ENCODE peak calls at places on chromosomes 4 and X, in five cellular contexts. One of them, this sample, is unnamed.

GRCh38 chr4:151443777-151444176 is 34.8 kb downstream of the FHIP1A start:
- DNase-seq in ascending aorta: no peak
- DNase-seq in endodermal cell: no peak
- DNase-seq in substantia nigra: no peak
- DNase-seq in fibroblast of lung: no peak
- DNase-seq in this sample: no peak

GRCh38 chr4:106362426-106362825 is 6.2 kb downstream of the GIMD1 start:
- DNase-seq in ascending aorta: no peak
- DNase-seq in substantia nigra: no peak
- DNase-seq in endodermal cell: no peak
- DNase-seq in fibroblast of lung: no peak
- DNase-seq in this sample: no peak

GRCh38 chr4:137627938-137628460 is 95.7 kb upstream of the PCDH18 start:
- DNase-seq in ascending aorta: no peak
- DNase-seq in substantia nigra: no peak
- DNase-seq in endodermal cell: no peak
- DNase-seq in fibroblast of lung: no peak
- DNase-seq in this sample: no peak

GRCh38 chr4:121070696-121071639 is 1.4 kb downstream of the NDNF start:
- DNase-seq in substantia nigra: no peak
- DNase-seq in fibroblast of lung: peak
- DNase-seq in endodermal cell: peak
- DNase-seq in ascending aorta: peak
- DNase-seq in this sample: peak

GRCh38 chrX:36443007-36443406 is 523.5 kb downstream of the CFAP47 start:
- DNase-seq in fibroblast of lung: no peak
- DNase-seq in ascending aorta: no peak
- DNase-seq in substantia nigra: no peak
- DNase-seq in endodermal cell: no peak
- DNase-seq in this sample: no peak

GRCh38 chr4:119207051-119207450 is 5.5 kb upstream of the USP53 start:
- DNase-seq in fibroblast of lung: peak
- DNase-seq in substantia nigra: no peak
- DNase-seq in ascending aorta: no peak
- DNase-seq in endodermal cell: no peak
- DNase-seq in this sample: no peak

GRCh38 chrX:68941385-68941952 is 112.6 kb downstream of the EFNB1 start:
- DNase-seq in ascending aorta: peak
- DNase-seq in fibroblast of lung: peak
- DNase-seq in endodermal cell: peak
- DNase-seq in substantia nigra: no peak
- DNase-seq in this sample: no peak

GRCh38 chr4:10529891-10530786 is 72.9 kb upstream of the ZNF518B start:
- DNase-seq in ascending aorta: no peak
- DNase-seq in fibroblast of lung: peak
- DNase-seq in substantia nigra: no peak
- DNase-seq in endodermal cell: no peak
- DNase-seq in this sample: no peak

GRCh38 chr4:26330186-26330787 is 9.5 kb downstream of the RBPJ start:
- DNase-seq in ascending aorta: no peak
- DNase-seq in endodermal cell: no peak
- DNase-seq in fibroblast of lung: peak
- DNase-seq in substantia nigra: no peak
- DNase-seq in this sample: no peak

GRCh38 chr4:120517966-120518365 is 404.6 kb downstream of the PRDM5 start:
- DNase-seq in substantia nigra: no peak
- DNase-seq in endodermal cell: peak
- DNase-seq in ascending aorta: peak
- DNase-seq in fibroblast of lung: peak
- DNase-seq in this sample: no peak

GRCh38 chrX:154718607-154719006 is 32.3 kb downstream of the GAB3 start:
- DNase-seq in substantia nigra: no peak
- DNase-seq in fibroblast of lung: no peak
- DNase-seq in ascending aorta: no peak
- DNase-seq in endodermal cell: no peak
- DNase-seq in this sample: no peak

GRCh38 chr4:174578366-174578765 is 56.1 kb upstream of the HPGD start:
- DNase-seq in fibroblast of lung: peak
- DNase-seq in endodermal cell: no peak
- DNase-seq in ascending aorta: no peak
- DNase-seq in substantia nigra: no peak
- DNase-seq in this sample: no peak

GRCh38 chr4:146224331-146224966 is 10.1 kb downstream of the REELD1 start:
- DNase-seq in fibroblast of lung: peak
- DNase-seq in endodermal cell: no peak
- DNase-seq in ascending aorta: no peak
- DNase-seq in substantia nigra: no peak
- DNase-seq in this sample: no peak

GRCh38 chr4:57405359-57405758 is 295.2 kb upstream of the IGFBP7 start:
- DNase-seq in substantia nigra: no peak
- DNase-seq in endodermal cell: no peak
- DNase-seq in ascending aorta: no peak
- DNase-seq in fibroblast of lung: peak
- DNase-seq in this sample: no peak

GRCh38 chr4:23135792-23136645 is 443.3 kb downstream of the GBA3 start:
- DNase-seq in fibroblast of lung: peak
- DNase-seq in endodermal cell: no peak
- DNase-seq in ascending aorta: no peak
- DNase-seq in substantia nigra: no peak
- DNase-seq in this sample: no peak

GRCh38 chrX:154019633-154020499 is at the start of gene IRAK1:
- DNase-seq in fibroblast of lung: peak
- DNase-seq in ascending aorta: no peak
- DNase-seq in endodermal cell: peak
- DNase-seq in substantia nigra: no peak
- DNase-seq in this sample: no peak

GRCh38 chr4:40669504-40669903 is 39.8 kb upstream of the RBM47 start:
- DNase-seq in substantia nigra: no peak
- DNase-seq in endodermal cell: no peak
- DNase-seq in ascending aorta: no peak
- DNase-seq in fibroblast of lung: no peak
- DNase-seq in this sample: no peak

GRCh38 chr4:152748619-152749018 is 30.9 kb downstream of the TIGD4 start:
- DNase-seq in substantia nigra: no peak
- DNase-seq in ascending aorta: no peak
- DNase-seq in fibroblast of lung: no peak
- DNase-seq in endodermal cell: no peak
- DNase-seq in this sample: no peak

GRCh38 chr4:78710536-78710935 is 65.6 kb upstream of the BMP2K start:
- DNase-seq in substantia nigra: no peak
- DNase-seq in fibroblast of lung: peak
- DNase-seq in ascending aorta: no peak
- DNase-seq in endodermal cell: no peak
- DNase-seq in this sample: no peak

GRCh38 chr4:17528526-17529165 is 13.7 kb downstream of the CLRN2 start:
- DNase-seq in substantia nigra: no peak
- DNase-seq in ascending aorta: no peak
- DNase-seq in endodermal cell: no peak
- DNase-seq in fibroblast of lung: no peak
- DNase-seq in this sample: no peak
- H3K27ac ChIP-seq in substantia nigra: no peak
- H3K27ac ChIP-seq in ascending aorta: no peak
- H3K27ac ChIP-seq in endodermal cell: no peak
- H3K27ac ChIP-seq in fibroblast of lung: no peak
- H3K27ac ChIP-seq in this sample: no peak

GRCh38 chrX:15914486-15914885 is 59.9 kb upstream of the AP1S2 start:
- DNase-seq in endodermal cell: no peak
- DNase-seq in ascending aorta: no peak
- DNase-seq in substantia nigra: no peak
- DNase-seq in fibroblast of lung: no peak
- DNase-seq in this sample: no peak

GRCh38 chrX:15913161-15913560 is 58.5 kb upstream of the AP1S2 start:
- DNase-seq in endodermal cell: no peak
- DNase-seq in substantia nigra: no peak
- DNase-seq in fibroblast of lung: no peak
- DNase-seq in ascending aorta: no peak
- DNase-seq in this sample: no peak

GRCh38 chrX:15916704-15917084 is 62.1 kb upstream of the AP1S2 start:
- DNase-seq in substantia nigra: no peak
- DNase-seq in endodermal cell: no peak
- DNase-seq in ascending aorta: no peak
- DNase-seq in fibroblast of lung: peak
- DNase-seq in this sample: no peak

GRCh38 chrX:15915959-15916703 is 61.5 kb upstream of the AP1S2 start:
- DNase-seq in fibroblast of lung: peak
- DNase-seq in substantia nigra: no peak
- DNase-seq in endodermal cell: no peak
- DNase-seq in ascending aorta: no peak
- DNase-seq in this sample: no peak

DNA sequence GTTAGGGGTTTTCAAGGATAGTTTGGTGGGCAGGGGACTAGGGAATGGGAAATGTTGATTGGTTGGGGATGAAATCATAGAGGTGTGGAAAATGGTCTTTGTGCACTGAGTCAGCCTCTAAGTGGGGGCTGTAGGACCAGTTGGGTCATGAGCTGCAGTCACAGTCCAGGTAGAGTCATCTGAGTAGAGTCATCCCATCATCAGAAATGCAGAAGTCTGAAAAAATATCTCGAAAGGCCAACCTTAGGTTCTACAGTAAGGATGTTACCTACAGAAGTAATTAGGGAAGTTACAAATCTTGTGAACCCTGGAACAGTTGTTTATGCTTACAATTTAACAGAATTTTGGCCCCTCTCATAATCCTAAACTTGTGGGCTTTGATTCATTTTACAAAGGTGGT is 63.4 kb upstream of the AP1S2 start:
- DNase-seq in substantia nigra: no peak
- DNase-seq in ascending aorta: no peak
- DNase-seq in fibroblast of lung: no peak
- DNase-seq in endodermal cell: no peak
- DNase-seq in this sample: no peak
- H3K27ac ChIP-seq in substantia nigra: peak
- H3K27ac ChIP-seq in ascending aorta: no peak
- H3K27ac ChIP-seq in fibroblast of lung: no peak
- H3K27ac ChIP-seq in endodermal cell: no peak
- H3K27ac ChIP-seq in this sample: no peak

DNA sequence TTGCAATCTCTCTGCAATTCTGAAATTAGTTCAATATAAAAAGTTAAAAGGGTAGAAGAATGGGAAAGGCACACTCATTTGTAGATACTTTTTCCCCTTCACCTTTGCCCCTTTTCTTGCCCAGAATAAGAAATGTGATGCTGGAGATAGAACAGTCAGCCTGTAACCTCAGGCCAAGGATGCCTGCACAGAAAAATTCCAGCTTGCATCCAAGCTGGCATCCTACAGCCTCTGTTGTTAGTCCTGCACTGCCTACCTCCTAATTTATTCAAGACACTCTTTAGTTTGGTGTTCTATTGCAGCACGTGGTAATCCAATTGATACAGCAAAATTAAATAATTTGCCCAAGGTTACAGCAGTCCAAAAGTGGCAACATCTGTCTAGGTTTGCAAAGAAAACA is 9.7 kb upstream of the USO1 start:
- DNase-seq in substantia nigra: no peak
- DNase-seq in fibroblast of lung: no peak
- DNase-seq in ascending aorta: no peak
- DNase-seq in endodermal cell: peak
- DNase-seq in this sample: no peak
- H3K27ac ChIP-seq in substantia nigra: peak
- H3K27ac ChIP-seq in fibroblast of lung: peak
- H3K27ac ChIP-seq in ascending aorta: peak
- H3K27ac ChIP-seq in endodermal cell: no peak
- H3K27ac ChIP-seq in this sample: peak

GRCh38 chr4:140721088-140721421 is 35.1 kb downstream of the TBC1D9 start:
- DNase-seq in substantia nigra: no peak
- DNase-seq in ascending aorta: no peak
- DNase-seq in fibroblast of lung: no peak
- DNase-seq in endodermal cell: no peak
- DNase-seq in this sample: no peak

GRCh38 chr4:140726776-140727500 is 29.2 kb downstream of the TBC1D9 start:
- DNase-seq in fibroblast of lung: peak
- DNase-seq in endodermal cell: no peak
- DNase-seq in ascending aorta: no peak
- DNase-seq in substantia nigra: no peak
- DNase-seq in this sample: no peak

GRCh38 chr4:140725556-140725955 is 30.6 kb downstream of the TBC1D9 start:
- DNase-seq in substantia nigra: no peak
- DNase-seq in fibroblast of lung: no peak
- DNase-seq in ascending aorta: no peak
- DNase-seq in endodermal cell: no peak
- DNase-seq in this sample: no peak

GRCh38 chr4:140720387-140721087 is 35.6 kb downstream of the TBC1D9 start:
- DNase-seq in endodermal cell: no peak
- DNase-seq in substantia nigra: no peak
- DNase-seq in fibroblast of lung: no peak
- DNase-seq in ascending aorta: no peak
- DNase-seq in this sample: no peak

DNA sequence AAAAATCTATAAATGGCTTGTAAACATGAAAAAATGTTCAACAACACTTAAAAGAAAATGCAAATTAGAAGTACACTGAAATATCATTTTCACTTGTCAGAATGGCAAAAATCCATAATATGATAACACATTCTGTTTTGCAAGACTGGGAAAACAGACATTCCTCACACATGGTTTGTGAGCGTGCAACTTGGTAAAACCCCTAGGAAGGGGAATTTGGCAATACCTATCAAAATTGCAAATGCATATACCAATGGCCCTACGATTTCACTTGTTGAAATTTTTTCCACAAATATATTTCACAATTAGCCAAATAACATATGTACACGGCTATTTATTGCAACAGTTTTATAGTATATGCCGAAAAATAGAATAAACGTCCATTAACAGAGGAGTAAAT is 31.4 kb downstream of the TBC1D9 start:
- DNase-seq in fibroblast of lung: no peak
- DNase-seq in ascending aorta: no peak
- DNase-seq in endodermal cell: no peak
- DNase-seq in substantia nigra: no peak
- DNase-seq in this sample: no peak
- H3K27ac ChIP-seq in fibroblast of lung: no peak
- H3K27ac ChIP-seq in ascending aorta: no peak
- H3K27ac ChIP-seq in endodermal cell: no peak
- H3K27ac ChIP-seq in substantia nigra: no peak
- H3K27ac ChIP-seq in this sample: no peak

GRCh38 chrX:31580726-31581125 is 508.9 kb upstream of the FTHL17 start:
- DNase-seq in endodermal cell: no peak
- DNase-seq in ascending aorta: no peak
- DNase-seq in fibroblast of lung: peak
- DNase-seq in substantia nigra: no peak
- DNase-seq in this sample: no peak
- H3K27ac ChIP-seq in endodermal cell: no peak
- H3K27ac ChIP-seq in ascending aorta: no peak
- H3K27ac ChIP-seq in fibroblast of lung: no peak
- H3K27ac ChIP-seq in substantia nigra: no peak
- H3K27ac ChIP-seq in this sample: no peak

DNA sequence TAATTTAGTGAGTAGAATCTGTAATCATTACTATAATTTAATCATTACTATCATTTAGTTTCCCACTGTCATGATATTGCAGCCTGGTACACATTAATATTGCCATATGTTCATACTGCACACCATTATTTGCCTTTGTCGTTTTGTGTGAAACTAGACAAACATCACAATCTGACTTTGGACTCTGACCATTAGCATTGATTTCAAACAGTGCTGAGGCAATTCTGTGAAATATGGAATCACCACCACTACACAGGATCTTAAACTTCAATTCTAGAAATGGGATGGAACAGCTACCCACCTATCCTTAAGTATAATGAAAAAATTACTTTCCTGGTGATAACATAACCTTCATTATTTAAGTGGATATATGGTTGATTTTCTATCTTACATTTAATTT is 98.3 kb downstream of the SORBS2 start:
- DNase-seq in fibroblast of lung: no peak
- DNase-seq in substantia nigra: no peak
- DNase-seq in endodermal cell: no peak
- DNase-seq in ascending aorta: no peak
- DNase-seq in this sample: no peak
- H3K27ac ChIP-seq in fibroblast of lung: no peak
- H3K27ac ChIP-seq in substantia nigra: no peak
- H3K27ac ChIP-seq in endodermal cell: no peak
- H3K27ac ChIP-seq in ascending aorta: no peak
- H3K27ac ChIP-seq in this sample: no peak

This sample was measured in caudate nucleus.